ENCODE peak calls at places on chromosomes 5 and 9, in nine cellular contexts. B is colonic mucosa, Y is tibial nerve, Q is astrocyte, R is fibroblast of the aortic adventitia, X is left ventricle myocardium inferior, U is HFF-Myc, H is uterus, O is BJ. V is an unnamed sample.

GRCh38 chr9:111621895-111622480 is 9.1 kb upstream of the DNAJC25 start:
- DNase-seq in B (peak), H (peak), U (no peak), O (no peak), R (peak), Y (no peak), Q (no peak), X (no peak), V (no peak)

GRCh38 chr9:135126480-135127187 is 39.2 kb downstream of the OLFM1 start:
- DNase-seq in R (no peak), X (no peak), B (no peak), Y (no peak), Q (peak), U (no peak), H (no peak), O (no peak), V (no peak)

GRCh38 chr5:176890455-176891330 is 8.5 kb downstream of the HK3 start:
- DNase-seq in U (no peak), Y (no peak), X (no peak), H (no peak), Q (no peak), B (no peak), O (no peak), R (no peak), V (no peak)

GRCh38 chr5:306011-306805 is 15.3 kb upstream of the AHRR start:
- DNase-seq in Q (no peak), B (no peak), H (no peak), X (no peak), O (no peak), Y (no peak), U (no peak), R (no peak), V (no peak)

GRCh38 chr5:131521252-131521651 is 113.8 kb downstream of the RAPGEF6 start:
- DNase-seq in Q (peak), U (no peak), Y (no peak), R (peak), O (no peak), B (no peak), H (no peak), X (no peak), V (peak)

GRCh38 chr9:115132648-115133047 is 14.7 kb upstream of the TNC start:
- DNase-seq in Q (no peak), U (no peak), Y (no peak), R (no peak), X (peak), B (no peak), H (no peak), O (no peak), V (no peak)

GRCh38 chr5:150595466-150596031 is 44.9 kb upstream of the SYNPO start:
- DNase-seq in R (peak), U (no peak), H (no peak), X (peak), O (no peak), Q (peak), B (no peak), Y (no peak), V (no peak)

GRCh38 chr9:132794730-132795380 is 83.2 kb downstream of the AK8 start:
- DNase-seq in Q (no peak), O (no peak), B (peak), H (no peak), U (no peak), Y (no peak), R (no peak), X (no peak), V (no peak)

GRCh38 chr5:45532826-45533624 is 163.2 kb downstream of the HCN1 start:
- DNase-seq in Y (no peak), H (no peak), U (no peak), B (no peak), O (no peak), Q (no peak), R (no peak), X (no peak), V (no peak)

GRCh38 chr5:41270423-41271251 is 57.3 kb upstream of the C6 start:
- DNase-seq in X (peak), R (peak), H (peak), B (peak), U (peak), Q (peak), Y (no peak), O (peak), V (no peak)

GRCh38 chr5:76926329-76927105 is 26.3 kb upstream of the CRHBP start:
- DNase-seq in R (no peak), X (no peak), Q (no peak), Y (no peak), H (no peak), B (no peak), U (peak), O (no peak), V (no peak)

GRCh38 chr5:65893749-65894430 is 32.5 kb upstream of the ERBIN start:
- DNase-seq in Q (no peak), B (no peak), O (no peak), X (no peak), Y (no peak), U (no peak), H (no peak), R (no peak), V (no peak)

GRCh38 chr5:154486427-154486866 is 8.4 kb upstream of the HAND1 start:
- DNase-seq in B (no peak), H (no peak), U (no peak), O (no peak), Q (no peak), R (no peak), Y (no peak), X (no peak), V (no peak)

GRCh38 chr9:107761307-107761706 is 271.7 kb upstream of the KLF4 start:
- DNase-seq in R (no peak), X (no peak), O (no peak), Q (no peak), B (no peak), H (no peak), Y (no peak), U (no peak), V (no peak)

GRCh38 chr5:66974256-66974655 is 222.3 kb downstream of the CD180 start:
- DNase-seq in Y (no peak), H (no peak), X (no peak), Q (no peak), B (no peak), R (no peak), U (no peak), O (no peak), V (no peak)

GRCh38 chr9:93697352-93698139 is 121.2 kb downstream of the PHF2 start:
- DNase-seq in B (no peak), X (no peak), R (no peak), Q (no peak), O (no peak), H (no peak), U (no peak), Y (no peak), V (no peak)

GRCh38 chr9:89195149-89195797 is 16.7 kb upstream of the SHC3 start:
- DNase-seq in O (no peak), Q (no peak), U (no peak), X (no peak), R (no peak), Y (no peak), B (no peak), H (no peak), V (no peak)

DNA sequence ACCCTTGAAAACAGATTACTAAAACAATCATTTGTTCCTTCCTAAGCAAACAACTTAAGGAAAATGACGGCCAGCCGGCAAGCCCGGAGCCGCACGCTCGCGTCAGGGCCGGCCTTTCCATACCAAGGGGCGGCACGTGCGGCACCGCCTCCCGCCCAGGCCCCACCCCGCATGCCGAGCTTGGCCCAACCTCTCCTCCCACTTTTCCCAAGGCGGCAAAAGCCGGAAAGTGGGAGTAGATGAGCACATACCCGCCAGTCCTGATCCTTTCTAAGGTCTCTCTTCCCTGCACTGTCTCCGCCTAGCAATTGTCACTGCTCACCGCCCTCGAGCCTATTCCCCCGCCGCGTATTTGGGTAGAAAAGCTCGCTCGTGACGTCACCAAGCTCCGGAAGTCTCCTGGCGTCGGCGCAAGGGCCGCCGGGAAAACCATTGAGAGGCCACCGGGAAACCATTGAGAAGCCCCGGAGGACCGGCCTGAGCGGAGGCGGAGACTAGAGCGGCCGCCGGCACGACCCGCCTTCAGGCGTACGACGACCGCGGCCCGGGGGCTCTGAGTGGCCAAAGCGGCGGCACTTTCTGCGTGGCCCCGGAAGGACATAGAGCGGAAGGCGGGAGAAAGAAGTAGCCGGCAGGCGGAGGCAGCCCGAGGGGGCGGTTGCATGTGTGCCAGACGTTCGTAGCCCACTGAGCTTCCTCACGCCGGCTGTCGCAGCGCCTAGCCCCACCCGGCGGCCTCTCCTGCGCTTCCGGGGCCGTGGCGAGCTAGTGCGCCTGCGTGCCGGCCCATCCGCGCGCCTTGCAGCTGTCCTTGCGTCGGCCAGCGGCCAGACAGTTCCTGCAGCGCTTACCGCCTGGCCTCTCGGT is at the start of the genes NCBP1 and TSTD2:
- DNase-seq in Q (peak), H (peak), B (peak), X (peak), R (peak), Y (peak), O (peak), U (peak), V (peak)
- TF ChIP-seq CTCF in Q (no peak), H (no peak), B (no peak), X (peak), R (no peak), Y (no peak), O (no peak), U (no peak), V (no peak)

GRCh38 chr9:83699615-83700014 is 8.1 kb downstream of the UBQLN1 start:
- DNase-seq in O (no peak), X (no peak), B (no peak), U (no peak), R (no peak), H (no peak), Y (no peak), Q (no peak), V (no peak)

GRCh38 chr9:83706703-83707517 is 848 bp downstream of the UBQLN1 start:
- DNase-seq in H (peak), Q (peak), U (no peak), R (no peak), X (peak), B (peak), O (no peak), Y (no peak), V (no peak)

GRCh38 chr9:83701769-83702168 is 6.0 kb downstream of the UBQLN1 start:
- DNase-seq in O (peak), R (peak), B (no peak), U (peak), Q (peak), Y (no peak), H (no peak), X (no peak), V (peak)

GRCh38 chr9:83698976-83699585 is 8.7 kb downstream of the UBQLN1 start:
- DNase-seq in X (no peak), Y (no peak), Q (peak), H (no peak), U (no peak), O (no peak), R (no peak), B (no peak), V (no peak)

GRCh38 chr9:83701286-83701685 is 6.5 kb downstream of the UBQLN1 start:
- DNase-seq in X (no peak), R (no peak), U (no peak), Q (no peak), H (no peak), O (no peak), Y (no peak), B (no peak), V (no peak)
- H3K4me3 ChIP-seq in X (peak), R (peak), U (no peak), Q (no peak), H (no peak), O (peak), Y (no peak), B (no peak), V (no peak)

GRCh38 chr9:91197232-91198181 is 164.2 kb downstream of the AUH start:
- DNase-seq in H (peak), B (peak), X (peak), O (peak), U (peak), R (peak), Y (peak), Q (peak), V (peak)
- TF ChIP-seq CTCF in H (no peak), B (no peak), X (no peak), O (no peak), U (no peak), R (no peak), Y (no peak), Q (no peak), V (no peak)

GRCh38 chr9:33042528-33042927 is 17.5 kb downstream of the DNAJA1 start:
- DNase-seq in B (no peak), R (peak), O (no peak), U (no peak), Q (no peak), H (no peak), X (no peak), Y (no peak), V (no peak)
- H3K4me3 ChIP-seq in B (no peak), R (no peak), O (no peak), U (no peak), Q (no peak), H (no peak), X (no peak), Y (no peak), V (no peak)

GRCh38 chr5:178796165-178796945 is 63.4 kb upstream of the ZNF354B start:
- DNase-seq in U (no peak), O (no peak), X (no peak), H (no peak), B (no peak), Q (no peak), Y (no peak), R (no peak), V (no peak)

GRCh38 chr5:178793156-178793555 is 62.7 kb upstream of the ZNF354A start:
- DNase-seq in H (no peak), Q (no peak), Y (no peak), U (no peak), X (peak), B (peak), R (no peak), O (no peak), V (no peak)

GRCh38 chr5:178794433-178794832 is 64.0 kb upstream of the ZNF354A start:
- DNase-seq in Y (no peak), H (no peak), X (no peak), B (no peak), U (no peak), R (no peak), Q (no peak), O (no peak), V (no peak)

GRCh38 chr5:178791976-178792375 is 61.5 kb upstream of the ZNF354A start:
- DNase-seq in B (no peak), O (no peak), X (no peak), Y (peak), R (no peak), H (no peak), U (no peak), Q (no peak), V (no peak)

DNA sequence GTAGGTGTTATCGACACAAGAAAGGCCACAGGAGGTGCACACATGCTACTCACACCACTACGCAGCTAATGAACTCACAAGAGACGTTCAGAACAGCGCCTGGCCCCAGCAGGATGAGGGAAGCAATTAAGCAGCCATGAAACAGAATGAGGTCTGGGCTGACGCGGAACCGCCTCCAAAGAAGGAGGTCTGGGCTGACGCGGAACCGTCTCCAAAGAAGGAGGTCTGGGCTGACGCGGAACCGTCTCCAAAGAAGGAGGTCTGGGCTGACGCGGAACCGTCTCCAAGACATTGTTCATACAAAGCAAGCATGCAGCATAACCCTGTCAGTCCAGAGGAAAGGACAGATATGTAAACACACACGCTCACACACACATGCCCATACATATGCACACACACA is 63.2 kb upstream of the ZNF354A start:
- DNase-seq in O (no peak), H (no peak), X (no peak), B (no peak), Q (no peak), R (no peak), Y (peak), U (no peak), V (no peak)
- TF ChIP-seq CTCF in O (no peak), H (no peak), X (no peak), B (no peak), Q (no peak), R (no peak), Y (no peak), U (no peak), V (no peak)

V was measured in AG04449.